ENCODE peak calls at places on chromosome 13, in eight cellular contexts. O, V, G, H, X, N, B and K are unnamed samples.
A peak's percentile ranks its signal among the peaks of the same experiment; 100 is the strongest.

GRCh38 chr13:39737047-39737446 is 81.6 kb downstream of the COG6 start:
- DNase-seq in O (no peak), V (no peak), G (no peak), H (no peak), X (no peak), N (no peak), B (no peak), K (no peak)

GRCh38 chr13:37701972-37702371 is 103.4 kb upstream of the POSTN start:
- DNase-seq in O (peak; percentile 99), V (peak; percentile 90), G (no peak), H (peak; percentile 84), X (no peak), N (no peak), B (no peak), K (peak; percentile 98)

GRCh38 chr13:38628554-38628953 is 58.3 kb upstream of the FREM2 start:
- DNase-seq in O (peak; percentile 2), V (no peak), G (no peak), H (no peak), X (no peak), N (no peak), B (no peak), K (no peak)

GRCh38 chr13:33312150-33312908 is 26.8 kb upstream of the STARD13 start:
- DNase-seq in O (peak; percentile 42), V (no peak), G (no peak), H (peak; percentile 73), X (no peak), N (no peak), B (no peak), K (peak; percentile 7)

GRCh38 chr13:114118086-114118762 is 14.2 kb downstream of the RASA3 start:
- DNase-seq in O (no peak), V (no peak), G (no peak), H (no peak), X (no peak), N (no peak), B (no peak), K (peak; percentile 68)

GRCh38 chr13:99042851-99043250 is 65.0 kb upstream of the DOCK9 start:
- DNase-seq in O (no peak), V (no peak), G (no peak), H (no peak), X (no peak), N (no peak), B (no peak), K (no peak)

GRCh38 chr13:45206340-45206739 is 5.5 kb upstream of the KCTD4 start:
- DNase-seq in O (peak; percentile 98), V (peak; percentile 74), G (no peak), H (peak; percentile 94), X (no peak), N (peak; percentile 15), B (no peak), K (peak; percentile 90)

GRCh38 chr13:105773887-105774538 is 761.4 kb downstream of the EFNB2 start:
- DNase-seq in O (peak; percentile 9), V (no peak), G (no peak), H (peak; percentile 82), X (no peak), N (no peak), B (no peak), K (no peak)

GRCh38 chr13:54433511-54434206 is 1405.0 kb downstream of the OLFM4 start:
- DNase-seq in O (no peak), V (no peak), G (no peak), H (no peak), X (no peak), N (no peak), B (no peak), K (no peak)

GRCh38 chr13:25114220-25114619 is 18.3 kb downstream of the PABPC3 start:
- DNase-seq in O (peak; percentile 78), V (peak; percentile 50), G (peak; percentile 45), H (peak; percentile 89), X (no peak), N (peak; percentile 81), B (peak; percentile 83), K (peak; percentile 77)

GRCh38 chr13:79490846-79491245 is 9.9 kb downstream of the NDFIP2 start:
- DNase-seq in O (no peak), V (no peak), G (no peak), H (no peak), X (no peak), N (no peak), B (no peak), K (no peak)

GRCh38 chr13:50572129-50572528 is 271.4 kb downstream of the DLEU7 start:
- DNase-seq in O (no peak), V (no peak), G (no peak), H (no peak), X (no peak), N (no peak), B (no peak), K (no peak)
- TF ChIP-seq CTCF in O (no peak), V (no peak), G (no peak), H (no peak), X (no peak), N (no peak), B (no peak), K (no peak)

DNA sequence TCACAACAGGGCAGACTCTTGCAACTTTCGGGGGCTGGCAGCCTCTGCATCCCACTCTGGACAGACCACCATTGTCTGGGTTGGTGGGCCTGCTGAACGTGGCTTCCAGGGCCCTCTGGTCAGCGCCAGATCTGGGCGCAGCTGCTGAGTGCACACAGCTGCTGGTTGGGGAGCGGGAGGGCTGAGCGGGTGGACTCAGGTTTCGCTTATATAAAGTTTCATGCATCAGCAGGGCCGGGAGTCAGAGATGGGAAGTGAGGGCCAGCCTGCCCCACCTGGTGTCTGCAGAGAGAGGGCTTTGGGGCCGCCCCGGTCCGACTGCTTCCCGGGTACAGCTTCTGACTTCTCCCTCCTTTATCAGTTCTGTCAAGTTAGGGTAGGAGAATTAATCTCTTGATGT is 6.9 kb downstream of the ARHGEF7 start:
- DNase-seq in O (no peak), V (peak; percentile 50), G (no peak), H (no peak), X (no peak), N (no peak), B (peak; percentile 63), K (no peak)
- TF ChIP-seq CTCF in O (no peak), V (peak; percentile 31), G (no peak), H (no peak), X (no peak), N (no peak), B (no peak), K (no peak)

GRCh38 chr13:84648069-84648640 is 765.9 kb upstream of the SLITRK1 start:
- DNase-seq in O (peak; percentile 22), V (no peak), G (no peak), H (no peak), X (no peak), N (no peak), B (no peak), K (no peak)
- TF ChIP-seq CTCF in O (peak; percentile 2), V (peak; percentile 14), G (peak; percentile 41), H (no peak), X (no peak), N (no peak), B (no peak), K (peak; percentile 75)

GRCh38 chr13:100491164-100491847 is 97.3 kb downstream of the GGACT start:
- DNase-seq in O (peak; percentile 81), V (no peak), G (no peak), H (no peak), X (no peak), N (no peak), B (no peak), K (no peak)
- TF ChIP-seq CTCF in O (peak; percentile 27), V (peak; percentile 28), G (peak; percentile 28), H (no peak), X (no peak), N (no peak), B (no peak), K (no peak)

DNA sequence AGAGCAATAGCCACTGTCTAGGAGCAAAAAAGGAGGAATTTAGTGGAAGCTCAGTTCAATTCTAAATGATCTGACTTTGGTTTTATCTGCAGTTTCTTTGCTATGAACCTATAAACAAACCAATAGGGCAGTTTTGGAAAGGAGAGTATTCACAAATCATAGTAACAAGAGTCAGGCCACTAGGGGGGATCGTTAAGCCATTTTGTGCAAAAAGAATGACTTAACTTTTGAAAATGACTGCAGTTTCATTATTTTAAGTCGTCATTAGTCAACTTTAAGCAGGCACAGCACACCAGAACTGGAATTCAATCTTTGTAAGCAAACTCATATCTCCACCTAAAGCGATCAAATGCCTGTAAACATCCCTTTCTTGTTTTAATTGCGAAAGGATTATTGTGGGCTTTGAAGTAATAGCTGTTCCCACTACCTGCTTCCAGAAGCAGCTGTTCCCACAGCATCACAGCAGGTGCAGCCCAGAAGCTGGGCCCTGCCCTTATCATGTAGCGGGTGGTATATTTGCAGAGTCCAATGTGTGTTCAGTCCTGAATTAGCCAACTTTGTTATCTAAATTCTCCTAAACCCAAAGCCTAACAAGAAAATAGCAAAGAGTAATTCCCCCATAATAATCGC is 51.5 kb downstream of the SOX21 start:
- DNase-seq in O (peak; percentile 42), V (no peak), G (no peak), H (peak; percentile 22), X (no peak), N (no peak), B (no peak), K (peak; percentile 34)
- TF ChIP-seq CTCF in O (peak; percentile 20), V (peak; percentile 57), G (no peak), H (no peak), X (no peak), N (no peak), B (no peak), K (peak; percentile 70)

DNA sequence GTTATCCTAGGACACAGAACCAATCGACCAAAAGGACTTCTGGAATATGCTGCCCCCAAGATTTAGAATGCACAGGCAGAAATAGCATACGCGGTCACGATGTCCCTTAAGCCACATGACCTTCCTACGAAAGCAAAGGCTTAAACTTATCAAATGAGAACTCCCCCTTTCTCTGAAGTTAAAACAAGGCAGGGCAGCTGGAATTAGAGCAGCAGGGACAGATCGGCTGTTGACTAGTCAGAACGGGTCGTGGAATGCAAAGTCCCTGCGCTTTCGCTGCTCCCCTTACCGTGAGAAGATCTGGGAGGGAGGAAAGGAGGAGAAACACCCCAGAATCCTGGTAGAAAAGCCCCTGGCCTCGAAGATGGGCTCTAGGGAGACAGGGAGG is 799 bp upstream of the USPL1 start:
- DNase-seq in O (peak; percentile 93), V (peak; percentile 46), G (peak; percentile 79), H (peak; percentile 74), X (peak; percentile 27), N (peak; percentile 64), B (no peak), K (peak; percentile 88)
- TF ChIP-seq CTCF in O (no peak), V (no peak), G (peak; percentile 19), H (no peak), X (no peak), N (no peak), B (no peak), K (no peak)

GRCh38 chr13:41332829-41333228 is 21.8 kb downstream of the NAA16 start:
- DNase-seq in O (no peak), V (no peak), G (no peak), H (no peak), X (no peak), N (no peak), B (no peak), K (no peak)
- TF ChIP-seq CTCF in O (no peak), V (no peak), G (no peak), H (no peak), X (no peak), N (no peak), B (no peak), K (no peak)

DNA sequence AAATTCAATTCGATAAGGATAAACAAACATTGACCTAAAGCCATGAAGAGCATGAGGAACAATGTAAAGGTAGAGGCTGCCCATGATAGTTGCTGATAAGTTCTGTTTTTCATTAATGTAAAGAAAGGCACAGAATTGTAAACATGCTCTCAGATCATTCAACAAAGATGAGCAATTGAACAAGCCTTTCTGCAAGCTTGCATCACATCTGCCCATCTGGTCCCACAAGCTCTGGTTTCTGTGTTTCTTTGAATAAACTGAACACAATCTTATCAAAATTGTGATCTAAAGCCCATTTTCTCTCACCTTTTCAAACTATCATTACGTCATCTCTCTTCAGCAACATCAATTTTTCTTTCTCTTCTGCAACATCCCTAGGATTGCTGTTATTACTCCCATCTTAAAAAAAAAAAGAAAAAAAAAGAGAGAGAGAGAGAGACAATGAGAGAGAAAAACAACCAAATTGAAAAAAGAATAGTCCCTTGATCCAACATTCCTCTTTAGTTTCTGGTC is 487.2 kb upstream of the GPC6 start:
- DNase-seq in O (no peak), V (no peak), G (no peak), H (peak; percentile 8), X (no peak), N (no peak), B (no peak), K (no peak)
- TF ChIP-seq CTCF in O (no peak), V (no peak), G (no peak), H (no peak), X (no peak), N (no peak), B (no peak), K (no peak)